ENCODE peak calls at places on chromosomes 12 and 14, in six cellular contexts. U is heart right ventricle, H is bronchial epithelial cell, W is upper lobe of right lung, A is breast epithelium, P is upper lobe of left lung. F is an unnamed sample. For H3K36me3, the result is how much of the 10 kb centered on the place peaks cover.

GRCh38 chr12:41903014-41903702 is 241.5 kb downstream of the GXYLT1 start:
- DNase-seq in U (no peak), H (no peak), W (no peak), A (no peak), P (no peak), F (no peak)

GRCh38 chr12:116861331-116861730 is 19.9 kb downstream of the HRK start:
- DNase-seq in U (peak), H (no peak), W (no peak), A (no peak), P (no peak), F (no peak)

GRCh38 chr14:68341765-68342212 is 451.1 kb downstream of the ZFP36L1 start:
- DNase-seq in U (no peak), H (no peak), W (no peak), A (no peak), P (no peak), F (no peak)

GRCh38 chr12:85157023-85157626 is 121.0 kb downstream of the LRRIQ1 start:
- DNase-seq in U (no peak), H (no peak), W (no peak), A (no peak), P (no peak), F (no peak)

GRCh38 chr14:37988472-37988871 is 219.2 kb upstream of the SSTR1 start:
- DNase-seq in U (no peak), H (no peak), W (no peak), A (no peak), P (no peak), F (no peak)

GRCh38 chr12:99529966-99530365 is 117.6 kb upstream of the GARIN6 start:
- DNase-seq in U (no peak), H (no peak), W (no peak), A (no peak), P (no peak), F (peak)

GRCh38 chr12:40253936-40254335 is 29.1 kb downstream of the LRRK2 start:
- DNase-seq in U (no peak), H (no peak), W (no peak), A (no peak), P (no peak), F (no peak)

GRCh38 chr14:27391331-27391730 is 793.5 kb upstream of the NOVA1 start:
- DNase-seq in U (no peak), H (no peak), W (no peak), A (no peak), P (no peak), F (no peak)

GRCh38 chr12:94831081-94831747 is 172.3 kb downstream of the NDUFA12 start:
- DNase-seq in U (no peak), H (no peak), W (no peak), A (no peak), P (peak), F (no peak)

GRCh38 chr12:31317471-31318397 is 8.2 kb downstream of the SINHCAF start:
- DNase-seq in U (no peak), H (peak), W (no peak), A (no peak), P (no peak), F (no peak)

GRCh38 chr14:61262082-61262481 is 19.1 kb downstream of the TMEM30B start:
- DNase-seq in U (no peak), H (no peak), W (no peak), A (no peak), P (no peak), F (no peak)

GRCh38 chr12:104219361-104219892 is 3.8 kb downstream of the TXNRD1 start:
- DNase-seq in U (no peak), H (peak), W (no peak), A (no peak), P (no peak), F (peak)

GRCh38 chr14:65103150-65103760 is 938 bp upstream of the MAX start:
- DNase-seq in U (no peak), H (peak), W (no peak), A (no peak), P (no peak), F (no peak)

GRCh38 chr12:89373772-89374572 is 21.7 kb upstream of the DUSP6 start:
- DNase-seq in U (no peak), H (peak), W (no peak), A (peak), P (no peak), F (no peak)

DNA sequence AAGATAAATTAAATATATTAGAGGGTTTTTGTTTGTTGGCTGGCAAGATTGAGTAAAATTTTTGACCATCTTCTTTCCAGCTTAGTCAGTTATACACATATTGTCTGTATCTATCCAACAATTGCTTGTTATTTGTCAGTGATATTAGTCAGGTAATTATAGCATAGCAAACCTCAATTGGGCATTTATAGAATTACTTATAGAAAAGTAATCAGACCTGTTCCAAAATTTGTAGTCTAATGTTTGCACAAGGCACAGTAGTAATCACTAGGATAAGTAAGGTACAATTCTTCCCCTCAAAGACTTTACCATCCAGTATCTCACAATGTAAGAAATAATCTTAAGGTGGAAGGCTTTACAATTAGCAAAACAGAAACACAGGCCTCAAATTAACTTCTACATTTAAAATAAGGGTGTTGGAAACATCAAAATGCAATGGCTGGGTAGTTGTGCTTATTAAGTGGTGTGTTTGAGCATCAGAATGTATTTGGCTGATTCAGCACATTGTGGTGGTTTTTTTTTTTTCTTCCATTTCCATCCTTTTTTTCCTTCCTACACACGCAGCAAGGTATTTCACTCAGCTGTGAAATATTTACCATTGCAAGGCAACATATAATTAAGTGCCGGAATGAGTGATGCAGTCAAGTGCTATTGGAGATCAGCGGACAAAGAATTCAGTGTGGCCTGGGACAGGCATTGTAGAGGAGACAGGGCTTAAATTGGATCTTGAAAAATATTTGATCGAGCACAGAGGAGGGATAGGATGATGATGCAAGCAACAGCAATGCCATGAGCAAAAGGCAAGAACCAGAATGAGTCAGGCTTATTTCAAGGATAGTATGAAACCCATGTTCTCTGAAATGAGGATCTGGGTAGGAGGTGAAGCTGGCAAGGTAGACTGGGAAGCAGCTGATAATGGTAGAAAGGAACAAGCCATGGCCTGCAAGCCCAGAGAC is 178.2 kb downstream of the AKAP6 start:
- DNase-seq in U (no peak), H (peak), W (no peak), A (no peak), P (no peak), F (peak)
- H3K4me3 ChIP-seq in U (no peak), H (no peak), W (no peak), A (no peak), P (no peak), F (no peak)

GRCh38 chr12:76374395-76375020 is 26.3 kb upstream of the BBS10 start:
- DNase-seq in U (no peak), H (peak), W (no peak), A (no peak), P (no peak), F (peak)
- H3K36me3 ChIP-seq in U (under half), H (under half), W (half or more), A (under half), P (half or more), F (under half)

DNA sequence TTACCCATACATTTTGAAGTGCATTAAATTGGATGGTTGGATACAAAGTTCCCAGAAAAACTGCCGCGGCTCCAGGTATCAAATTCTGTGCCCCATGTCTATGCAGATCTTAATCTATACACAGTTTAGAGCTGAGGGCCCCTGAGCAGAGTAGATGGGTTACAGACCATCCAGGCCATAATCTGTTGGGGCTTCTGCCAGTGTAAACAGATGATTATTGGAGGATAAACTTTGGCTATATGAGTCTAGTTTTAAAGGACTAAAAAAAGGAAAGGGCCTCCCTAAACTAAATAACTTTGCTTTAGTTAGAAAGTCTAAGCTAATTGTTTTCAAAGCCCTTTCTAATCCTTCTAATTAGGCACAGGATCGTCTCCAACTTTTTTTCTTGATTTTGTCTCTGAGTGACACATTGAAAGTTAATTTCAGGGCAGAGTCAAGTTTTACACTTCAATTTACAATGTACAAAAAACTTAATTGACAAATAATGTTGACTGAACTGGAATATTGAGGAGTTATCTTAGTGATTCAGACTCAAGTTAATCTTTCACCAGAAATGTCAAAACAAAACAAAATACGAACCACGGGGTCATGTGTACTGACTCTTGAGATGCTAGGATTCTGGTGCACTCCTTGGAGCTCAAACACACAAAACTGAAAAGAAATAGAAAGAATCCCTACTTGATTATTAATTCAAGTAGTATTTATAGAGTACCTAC is 133.9 kb upstream of the SCAF11 start:
- DNase-seq in U (no peak), H (no peak), W (no peak), A (no peak), P (no peak), F (peak)
- H3K4me3 ChIP-seq in U (no peak), H (no peak), W (no peak), A (no peak), P (no peak), F (no peak)

GRCh38 chr12:124364543-124364942 is 69.7 kb downstream of the RFLNA start:
- DNase-seq in U (no peak), H (no peak), W (no peak), A (no peak), P (peak), F (no peak)
- H3K36me3 ChIP-seq in U (under half), H (under half), W (under half), A (under half), P (half or more), F (under half)

GRCh38 chr14:24310666-24311604 is at the start of gene LTB4R:
- DNase-seq in U (peak), H (peak), W (peak), A (peak), P (peak), F (peak)
- H3K4me3 ChIP-seq in U (peak), H (peak), W (peak), A (peak), P (peak), F (no peak)

GRCh38 chr12:24944598-24944975 is 4.3 kb downstream of the BCAT1 start:
- DNase-seq in U (no peak), H (no peak), W (no peak), A (no peak), P (no peak), F (no peak)
- H3K36me3 ChIP-seq in U (under half), H (under half), W (under half), A (under half), P (under half), F (under half)

DNA sequence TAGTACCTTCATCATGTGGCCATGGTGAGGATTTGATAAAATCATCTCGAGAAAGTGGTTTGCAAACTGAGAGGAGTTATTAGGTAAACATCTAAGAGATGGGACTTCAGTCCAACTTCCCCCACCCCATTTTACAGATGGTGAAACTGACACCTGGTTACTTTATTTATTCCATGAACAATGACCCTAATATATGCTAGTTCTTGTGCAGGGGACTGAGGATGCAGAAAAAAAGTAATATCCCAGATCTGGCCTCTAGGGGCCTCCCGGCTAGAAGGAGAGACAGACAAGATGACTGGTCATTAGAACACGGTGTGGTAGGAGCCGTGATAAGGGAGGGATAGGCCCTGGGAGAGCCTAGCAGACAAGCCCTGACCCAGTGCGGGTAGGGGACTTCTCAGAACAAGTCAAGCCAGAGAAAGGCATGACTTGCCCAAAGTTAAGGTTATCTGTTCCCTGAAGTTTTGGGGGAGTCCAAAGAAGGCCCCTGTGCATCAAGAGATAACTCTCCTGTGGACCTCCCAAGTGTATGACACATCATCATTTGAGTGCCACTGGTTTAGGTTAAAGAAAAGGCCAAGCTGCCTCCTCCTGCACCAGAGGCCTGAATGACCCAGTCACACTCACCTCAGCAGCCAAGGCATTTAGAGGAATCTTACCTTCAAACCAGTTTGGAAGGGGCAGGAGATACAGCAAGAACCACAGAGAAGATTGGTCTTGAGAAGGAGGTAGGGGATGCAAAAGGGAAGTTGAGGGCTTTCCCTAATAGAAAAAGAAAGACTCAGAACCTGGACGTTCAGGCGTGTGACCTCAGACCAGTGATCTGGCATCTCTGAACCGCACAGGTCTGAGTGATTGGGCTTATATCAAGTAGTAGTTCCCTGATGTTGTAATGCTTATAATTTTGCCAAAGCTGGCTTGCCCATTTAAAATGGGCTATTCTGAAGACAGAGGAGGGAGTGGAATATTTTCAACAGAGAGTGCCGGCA is 1.6 kb downstream of the CMKLR1 start:
- DNase-seq in U (no peak), H (peak), W (no peak), A (no peak), P (no peak), F (no peak)
- H3K4me3 ChIP-seq in U (peak), H (no peak), W (peak), A (peak), P (peak), F (no peak)

DNA sequence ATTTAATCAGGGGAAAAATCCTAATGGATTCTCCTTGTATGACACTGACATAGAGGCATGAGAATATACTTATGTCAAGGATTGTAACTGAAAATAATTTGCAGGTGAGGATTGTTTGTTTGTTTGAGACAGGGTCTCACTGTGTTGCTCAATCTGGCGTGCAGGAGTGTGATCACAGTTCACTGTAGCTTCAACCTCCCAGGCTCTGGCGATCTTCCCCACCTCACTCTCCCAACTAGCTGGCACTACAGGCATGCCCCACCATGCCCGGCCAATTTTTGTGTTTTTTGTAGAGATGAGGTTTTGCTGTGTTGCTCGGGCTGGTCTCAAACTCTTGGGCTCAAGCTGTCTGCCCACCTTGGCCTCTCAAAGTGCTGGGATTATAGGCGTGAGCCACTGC is 170.1 kb upstream of the HMGA2 start:
- DNase-seq in U (no peak), H (no peak), W (no peak), A (no peak), P (no peak), F (no peak)
- H3K36me3 ChIP-seq in U (under half), H (under half), W (under half), A (under half), P (under half), F (under half)

GRCh38 chr14:95463173-95463901 is 53.1 kb downstream of the SYNE3 start:
- DNase-seq in U (no peak), H (no peak), W (no peak), A (no peak), P (no peak), F (no peak)
- H3K4me3 ChIP-seq in U (no peak), H (no peak), W (no peak), A (no peak), P (no peak), F (no peak)

GRCh38 chr12:131103614-131104463 is 150.1 kb downstream of the ADGRD1 start:
- DNase-seq in U (no peak), H (no peak), W (peak), A (no peak), P (peak), F (no peak)

GRCh38 chr12:131104464-131105350 is 151.0 kb downstream of the ADGRD1 start:
- DNase-seq in U (peak), H (peak), W (peak), A (peak), P (peak), F (peak)

GRCh38 chr12:131106542-131106941 is 152.8 kb downstream of the ADGRD1 start:
- DNase-seq in U (no peak), H (no peak), W (peak), A (no peak), P (no peak), F (no peak)

GRCh38 chr12:131105736-131106356 is 152.1 kb downstream of the ADGRD1 start:
- DNase-seq in U (no peak), H (no peak), W (peak), A (no peak), P (peak), F (no peak)

DNA sequence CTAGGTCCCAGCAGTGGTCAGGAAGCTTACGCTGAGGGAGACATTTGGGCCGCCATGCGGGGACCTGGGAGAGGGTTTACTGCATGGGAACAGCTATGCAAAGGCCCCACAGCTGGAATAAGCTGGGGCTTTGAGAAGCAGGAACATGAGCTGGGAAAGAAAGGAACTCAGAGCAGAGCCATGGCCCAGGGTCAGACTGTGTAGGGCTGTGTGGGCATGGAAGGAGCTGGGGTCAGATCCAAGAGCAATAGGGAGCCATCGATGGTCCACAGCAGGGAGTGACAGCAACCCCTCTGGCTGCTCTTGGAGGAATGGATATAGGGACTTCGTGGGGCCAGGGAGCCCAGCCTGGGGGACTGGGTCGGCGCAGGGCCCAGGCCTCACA is 151.6 kb downstream of the ADGRD1 start:
- DNase-seq in U (no peak), H (no peak), W (peak), A (no peak), P (no peak), F (no peak)
- H3K36me3 ChIP-seq in U (under half), H (under half), W (under half), A (under half), P (under half), F (under half)

F was measured in kidney epithelial cell.